ENCODE peak calls at places on chromosomes 7 and 10, in four cellular contexts. One of them, this sample, is unnamed.
A peak's percentile ranks its signal among the peaks of the same experiment; 100 is the strongest.

GRCh38 chr10:7258948-7259523 is 151.8 kb downstream of the SFMBT2 start:
- DNase-seq in EL: no peak
- DNase-seq in fibroblast of the aortic adventitia: no peak
- DNase-seq in A673: no peak
- DNase-seq in this sample: peak; percentile 64

GRCh38 chr7:78702770-78703169 is 750.7 kb downstream of the MAGI2 start:
- DNase-seq in A673: no peak
- DNase-seq in fibroblast of the aortic adventitia: peak; percentile 96
- DNase-seq in EL: peak; percentile 94
- DNase-seq in this sample: peak; percentile 95

GRCh38 chr10:89080660-89081059 is 90.1 kb downstream of the FAS start:
- DNase-seq in EL: no peak
- DNase-seq in fibroblast of the aortic adventitia: no peak
- DNase-seq in A673: no peak
- DNase-seq in this sample: no peak

GRCh38 chr10:34716958-34717357 is 98.1 kb downstream of the PARD3 start:
- DNase-seq in A673: no peak
- DNase-seq in fibroblast of the aortic adventitia: no peak
- DNase-seq in EL: no peak
- DNase-seq in this sample: no peak

GRCh38 chr10:122782911-122783310 is 62.7 kb downstream of the CUZD1 start:
- DNase-seq in fibroblast of the aortic adventitia: no peak
- DNase-seq in EL: no peak
- DNase-seq in A673: no peak
- DNase-seq in this sample: no peak

GRCh38 chr10:72509206-72509799 is 116.6 kb downstream of the MICU1 start:
- DNase-seq in EL: no peak
- DNase-seq in A673: no peak
- DNase-seq in fibroblast of the aortic adventitia: no peak
- DNase-seq in this sample: no peak

GRCh38 chr10:78875331-78875877 is 193.4 kb upstream of the ZMIZ1 start:
- DNase-seq in A673: peak; percentile 19
- DNase-seq in fibroblast of the aortic adventitia: no peak
- DNase-seq in EL: no peak
- DNase-seq in this sample: no peak

GRCh38 chr7:106814887-106815286 is 50.2 kb upstream of the PIK3CG start:
- DNase-seq in fibroblast of the aortic adventitia: no peak
- DNase-seq in A673: no peak
- DNase-seq in EL: no peak
- DNase-seq in this sample: no peak

GRCh38 chr7:131538071-131538790 is 18.2 kb downstream of the PODXL start:
- DNase-seq in fibroblast of the aortic adventitia: no peak
- DNase-seq in A673: no peak
- DNase-seq in EL: peak; percentile 48
- DNase-seq in this sample: peak; percentile 51

GRCh38 chr10:92886334-92886961 is 38.1 kb downstream of the EXOC6 start:
- DNase-seq in fibroblast of the aortic adventitia: peak; percentile 9
- DNase-seq in EL: no peak
- DNase-seq in A673: no peak
- DNase-seq in this sample: peak; percentile 7

GRCh38 chr7:104142147-104142546 is 65.7 kb downstream of the ORC5 start:
- DNase-seq in A673: no peak
- DNase-seq in fibroblast of the aortic adventitia: peak; percentile 35
- DNase-seq in EL: no peak
- DNase-seq in this sample: peak; percentile 27

This sample was measured in astrocyte of the spinal cord.